ENCODE peak calls at places on chromosomes 16 and 17, in ten cellular contexts. K is AG04450, I is HFF-Myc, H is left ventricle myocardium inferior, S is upper lobe of right lung, G is gastrocnemius medialis, Y is fibroblast of pulmonary artery, Q is lung, B is BJ, D is Peyer's patch. A is an unnamed sample.

GRCh38 chr17:39143552-39144093 is 7.8 kb downstream of the PLXDC1 start:
- DNase-seq in K (no peak), I (no peak), H (peak), S (no peak), G (peak), Y (no peak), Q (no peak), B (no peak), D (no peak), A (no peak)

GRCh38 chr16:30335598-30336474 is 19.3 kb downstream of the CD2BP2 start:
- DNase-seq in K (no peak), I (no peak), H (no peak), S (peak), G (peak), Y (peak), Q (no peak), B (no peak), D (no peak), A (no peak)

GRCh38 chr17:59752446-59752845 is 45.0 kb downstream of the VMP1 start:
- DNase-seq in K (no peak), I (no peak), H (no peak), S (no peak), G (no peak), Y (no peak), Q (no peak), B (no peak), D (no peak), A (no peak)

GRCh38 chr16:89621698-89622409 is 8.4 kb downstream of the DPEP1 start:
- DNase-seq in K (no peak), I (no peak), H (no peak), S (no peak), G (no peak), Y (no peak), Q (no peak), B (no peak), D (no peak), A (no peak)

GRCh38 chr17:64403881-64404460 is 13.3 kb upstream of the PECAM1 start:
- DNase-seq in K (no peak), I (no peak), H (no peak), S (peak), G (no peak), Y (no peak), Q (no peak), B (no peak), D (no peak), A (no peak)

GRCh38 chr16:46555981-46556380 is 65.2 kb downstream of the SHCBP1 start:
- DNase-seq in K (no peak), I (no peak), H (no peak), S (no peak), G (no peak), Y (no peak), Q (no peak), B (peak), D (no peak), A (no peak)

GRCh38 chr16:80063028-80063767 is 462.7 kb upstream of the MAF start:
- DNase-seq in K (no peak), I (no peak), H (no peak), S (no peak), G (no peak), Y (no peak), Q (no peak), B (no peak), D (no peak), A (no peak)

GRCh38 chr16:69444873-69445517 is 20.6 kb downstream of the CYB5B start:
- DNase-seq in K (no peak), I (no peak), H (no peak), S (no peak), G (no peak), Y (peak), Q (no peak), B (no peak), D (no peak), A (no peak)

GRCh38 chr16:66508261-66508913 is 41.5 kb downstream of the TK2 start:
- DNase-seq in K (no peak), I (no peak), H (no peak), S (no peak), G (no peak), Y (peak), Q (peak), B (no peak), D (peak), A (no peak)

GRCh38 chr16:10576390-10577304 is 3.8 kb downstream of the EMP2 start:
- DNase-seq in K (no peak), I (no peak), H (no peak), S (no peak), G (no peak), Y (no peak), Q (no peak), B (no peak), D (no peak), A (no peak)

GRCh38 chr17:37770631-37771518 is 26.0 kb upstream of the HNF1B start:
- DNase-seq in K (no peak), I (no peak), H (peak), S (peak), G (no peak), Y (peak), Q (peak), B (no peak), D (no peak), A (no peak)

GRCh38 chr17:43367588-43368242 is 31.1 kb upstream of the ARL4D start:
- DNase-seq in K (peak), I (peak), H (no peak), S (no peak), G (no peak), Y (peak), Q (no peak), B (peak), D (no peak), A (no peak)

GRCh38 chr17:76379275-76379641 is 5.2 kb upstream of the SPHK1 start:
- DNase-seq in K (no peak), I (no peak), H (no peak), S (no peak), G (no peak), Y (no peak), Q (no peak), B (no peak), D (no peak), A (no peak)

GRCh38 chr17:30256756-30257506 is 21.4 kb upstream of the SLC6A4 start:
- DNase-seq in K (no peak), I (no peak), H (no peak), S (no peak), G (no peak), Y (peak), Q (no peak), B (peak), D (no peak), A (no peak)

GRCh38 chr17:16106161-16106891 is 106.7 kb downstream of the TTC19 start:
- DNase-seq in K (peak), I (no peak), H (no peak), S (no peak), G (peak), Y (peak), Q (no peak), B (no peak), D (no peak), A (no peak)

GRCh38 chr16:21159281-21159951 is 942 bp downstream of the LDAF1 start:
- DNase-seq in K (no peak), I (no peak), H (peak), S (peak), G (peak), Y (no peak), Q (peak), B (no peak), D (peak), A (no peak)

GRCh38 chr17:70855401-70856054 is 686.2 kb downstream of the KCNJ2 start:
- DNase-seq in K (peak), I (no peak), H (no peak), S (no peak), G (no peak), Y (no peak), Q (no peak), B (no peak), D (no peak), A (no peak)

GRCh38 chr17:65099941-65100315 is 37.2 kb upstream of the RGS9 start:
- DNase-seq in K (no peak), I (no peak), H (peak), S (peak), G (no peak), Y (peak), Q (no peak), B (no peak), D (peak), A (no peak)

GRCh38 chr16:48381201-48381600 is 4.0 kb downstream of the SIAH1 start:
- DNase-seq in K (no peak), I (no peak), H (no peak), S (no peak), G (no peak), Y (peak), Q (no peak), B (no peak), D (no peak), A (no peak)

GRCh38 chr17:41366070-41366469 is 3.5 kb downstream of the KRT33B start:
- DNase-seq in K (no peak), I (no peak), H (no peak), S (no peak), G (no peak), Y (no peak), Q (no peak), B (no peak), D (no peak), A (no peak)

GRCh38 chr16:74451951-74452758 is 30.9 kb upstream of the CLEC18B start:
- DNase-seq in K (no peak), I (no peak), H (no peak), S (no peak), G (no peak), Y (peak), Q (no peak), B (no peak), D (no peak), A (no peak)

GRCh38 chr17:41975099-41976083 is 8.8 kb downstream of the CNP start:
- DNase-seq in K (no peak), I (no peak), H (no peak), S (no peak), G (no peak), Y (no peak), Q (no peak), B (no peak), D (no peak), A (no peak)

GRCh38 chr17:17959520-17960361 is 12.5 kb downstream of the TOM1L2 start:
- DNase-seq in K (no peak), I (no peak), H (no peak), S (no peak), G (no peak), Y (peak), Q (no peak), B (no peak), D (no peak), A (no peak)

GRCh38 chr17:29625037-29625750 is 2.5 kb upstream of the CORO6 start:
- DNase-seq in K (no peak), I (no peak), H (no peak), S (no peak), G (no peak), Y (no peak), Q (no peak), B (no peak), D (no peak), A (no peak)

GRCh38 chr17:29807520-29808361 is 122.3 kb downstream of the SSH2 start:
- DNase-seq in K (peak), I (peak), H (peak), S (peak), G (peak), Y (peak), Q (peak), B (no peak), D (peak), A (no peak)

GRCh38 chr16:19284207-19284606 is 1.3 kb upstream of the CLEC19A start:
- DNase-seq in K (no peak), I (no peak), H (no peak), S (peak), G (peak), Y (no peak), Q (peak), B (no peak), D (no peak), A (no peak)

GRCh38 chr17:77439382-77440013 is 298.7 kb downstream of the SEC14L1 start:
- DNase-seq in K (no peak), I (no peak), H (peak), S (no peak), G (no peak), Y (no peak), Q (no peak), B (no peak), D (no peak), A (no peak)

GRCh38 chr16:47299587-47299986 is 155.8 kb upstream of the NETO2 start:
- DNase-seq in K (no peak), I (no peak), H (no peak), S (no peak), G (no peak), Y (no peak), Q (no peak), B (no peak), D (no peak), A (no peak)

GRCh38 chr16:10765772-10766171 is 22.1 kb downstream of the NUBP1 start:
- DNase-seq in K (no peak), I (no peak), H (no peak), S (no peak), G (no peak), Y (no peak), Q (no peak), B (no peak), D (no peak), A (no peak)

GRCh38 chr17:64320613-64321553 is 57.8 kb upstream of the TEX2 start:
- DNase-seq in K (peak), I (peak), H (peak), S (peak), G (peak), Y (peak), Q (peak), B (no peak), D (peak), A (no peak)

GRCh38 chr17:30064738-30065137 is 51.9 kb upstream of the NSRP1 start:
- DNase-seq in K (no peak), I (no peak), H (no peak), S (no peak), G (no peak), Y (no peak), Q (no peak), B (no peak), D (no peak), A (no peak)

GRCh38 chr16:84105948-84106740 is 10.6 kb downstream of the MBTPS1 start:
- DNase-seq in K (no peak), I (no peak), H (no peak), S (no peak), G (no peak), Y (no peak), Q (no peak), B (no peak), D (no peak), A (no peak)

GRCh38 chr17:37359682-37360188 is 16.1 kb upstream of the C17orf78 start:
- DNase-seq in K (no peak), I (no peak), H (no peak), S (no peak), G (no peak), Y (no peak), Q (peak), B (no peak), D (no peak), A (no peak)

GRCh38 chr17:49575524-49576120 is at the start of gene NXPH3:
- DNase-seq in K (no peak), I (no peak), H (peak), S (peak), G (no peak), Y (peak), Q (peak), B (no peak), D (no peak), A (no peak)

GRCh38 chr17:82497483-82498405 is 21.8 kb upstream of the FOXK2 start:
- DNase-seq in K (peak), I (no peak), H (no peak), S (no peak), G (peak), Y (peak), Q (no peak), B (no peak), D (peak), A (no peak)
- H3K4me3 ChIP-seq in K (peak), I (peak), H (peak), S (peak), G (peak), Y (peak), Q (peak), B (peak), D (peak), A (peak)

DNA sequence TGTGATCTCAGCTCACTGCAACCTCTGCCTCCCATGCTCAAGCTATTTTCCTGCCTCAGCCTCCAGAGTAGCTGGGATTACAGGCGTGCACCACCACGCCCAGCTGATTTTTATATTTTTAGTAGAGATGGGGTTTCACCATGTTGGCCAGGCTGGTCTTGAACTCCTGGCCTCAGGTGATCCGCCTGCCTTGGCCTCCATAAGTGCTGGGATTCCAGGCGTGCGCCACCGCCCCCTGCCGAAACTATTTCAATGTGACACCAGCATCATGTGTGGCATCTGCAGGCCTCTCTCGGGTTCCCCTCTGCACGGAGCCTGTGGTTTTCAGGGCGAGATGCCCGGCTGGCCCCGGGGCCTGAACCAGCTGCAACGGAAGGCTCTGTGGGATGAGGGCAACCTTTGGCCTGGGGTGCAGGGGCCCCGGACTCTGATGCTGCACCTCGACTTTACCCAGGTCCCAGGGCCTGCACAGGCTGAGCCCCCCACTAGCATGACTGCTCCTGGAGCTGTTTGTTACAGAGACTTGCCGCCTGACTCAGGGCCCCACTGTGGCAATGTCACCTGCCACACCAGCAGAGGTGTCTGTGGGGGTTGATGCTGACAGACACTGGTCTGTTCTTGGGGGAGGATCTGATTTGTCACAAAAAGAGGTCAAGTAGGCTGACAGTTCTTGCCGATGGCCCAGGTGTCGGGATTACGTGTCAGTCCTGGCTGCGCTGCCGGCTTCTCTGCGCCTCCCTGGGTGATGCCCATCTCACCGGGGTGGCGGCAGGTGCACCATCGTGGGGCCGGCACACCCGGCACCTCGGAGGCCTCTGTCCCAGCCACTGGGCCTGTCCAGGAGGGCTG is 8.6 kb upstream of the TEX19 start:
- DNase-seq in K (no peak), I (no peak), H (no peak), S (no peak), G (no peak), Y (no peak), Q (no peak), B (no peak), D (peak), A (no peak)
- TF ChIP-seq CTCF in K (no peak), I (peak), H (no peak), S (peak), G (no peak), Y (no peak), Q (no peak), B (no peak), D (peak), A (peak)

GRCh38 chr16:87540072-87540976 is 47.5 kb upstream of the ZCCHC14 start:
- DNase-seq in K (no peak), I (no peak), H (no peak), S (no peak), G (no peak), Y (no peak), Q (no peak), B (no peak), D (no peak), A (no peak)
- H3K4me3 ChIP-seq in K (no peak), I (no peak), H (peak), S (no peak), G (no peak), Y (no peak), Q (no peak), B (no peak), D (peak), A (no peak)

DNA sequence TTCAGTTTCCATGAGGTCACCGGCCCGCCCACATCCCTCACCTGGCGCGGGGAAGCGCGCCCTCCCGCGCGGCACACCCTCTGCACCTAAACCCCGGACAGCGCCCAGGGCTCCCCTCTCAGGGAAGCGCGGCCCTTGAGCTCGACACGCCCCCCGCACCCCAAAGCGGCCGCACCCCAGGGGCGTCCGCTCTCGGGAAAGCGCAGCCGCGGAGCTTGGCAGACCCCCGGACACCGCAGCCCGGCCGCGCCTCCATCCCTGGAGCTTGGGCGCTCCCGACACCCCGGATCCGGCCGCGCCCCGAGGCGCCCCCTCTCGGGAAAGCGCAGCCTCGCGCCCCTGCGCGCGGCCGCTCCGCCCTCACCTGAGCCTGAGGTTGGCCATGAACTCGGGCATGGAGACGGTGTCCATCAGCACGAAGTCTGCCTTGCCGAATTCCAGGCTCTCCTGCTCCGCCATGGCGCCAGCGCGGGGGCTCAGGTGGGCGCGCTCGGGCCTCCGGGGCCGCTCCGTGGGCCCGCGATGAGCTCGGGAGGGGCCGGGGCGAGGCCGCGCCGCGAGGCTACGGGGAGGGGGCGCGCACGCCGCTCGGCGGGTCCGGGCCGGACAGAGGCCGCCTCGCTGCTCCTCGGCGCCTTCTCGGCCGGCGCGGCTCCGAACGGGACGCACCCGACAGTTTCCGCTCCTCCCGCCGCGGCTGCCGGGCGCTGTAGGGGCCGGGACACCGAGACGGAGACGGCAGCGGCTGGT is at the start of gene MYO1D:
- DNase-seq in K (no peak), I (no peak), H (peak), S (peak), G (no peak), Y (no peak), Q (peak), B (no peak), D (peak), A (no peak)
- TF ChIP-seq CTCF in K (no peak), I (peak), H (peak), S (peak), G (no peak), Y (no peak), Q (no peak), B (peak), D (peak), A (peak)

DNA sequence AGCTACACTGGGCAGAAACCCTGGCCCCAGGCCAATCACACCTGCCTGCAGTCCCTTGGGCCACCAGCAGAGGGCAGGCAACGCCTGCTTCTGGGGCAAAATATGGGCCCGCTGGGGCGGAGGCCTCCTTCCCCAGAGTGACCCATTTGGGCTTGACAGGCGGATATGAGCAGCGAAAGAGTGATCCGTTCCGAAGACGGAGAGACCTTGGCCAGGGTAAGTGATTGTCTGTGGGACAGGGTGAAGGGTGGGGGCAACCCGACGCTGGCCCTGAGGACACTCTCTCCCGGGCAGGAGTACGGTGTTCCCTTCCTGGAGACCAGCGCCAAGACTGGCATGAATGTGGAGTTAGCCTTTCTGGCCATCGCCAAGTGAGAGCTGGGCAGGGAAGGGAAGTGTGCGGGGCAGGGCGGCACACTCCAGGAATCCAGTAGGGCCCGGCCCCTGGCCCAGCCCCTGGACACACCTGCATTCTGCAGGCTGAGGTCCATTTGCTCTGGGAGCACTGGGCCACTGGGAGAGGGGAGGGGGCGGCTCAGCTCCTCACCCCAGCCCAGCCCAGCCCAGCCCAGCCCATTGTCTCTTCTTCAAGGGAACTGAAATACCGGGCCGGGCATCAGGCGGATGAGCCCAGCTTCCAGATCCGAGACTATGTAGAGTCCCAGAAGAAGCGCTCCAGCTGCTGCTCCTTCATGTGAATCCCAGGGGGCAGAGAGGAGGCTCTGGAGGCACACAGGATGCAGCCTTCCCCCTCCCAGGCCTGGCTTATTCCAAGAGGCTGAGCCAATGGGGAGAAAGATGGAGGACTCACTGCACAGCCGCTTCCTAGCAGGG is 3.5 kb upstream of the NHERF1 start:
- DNase-seq in K (no peak), I (peak), H (peak), S (peak), G (peak), Y (peak), Q (peak), B (no peak), D (peak), A (no peak)
- H3K4me3 ChIP-seq in K (peak), I (no peak), H (peak), S (peak), G (peak), Y (no peak), Q (no peak), B (no peak), D (peak), A (peak)